ENCODE peak calls at places on chromosomes 7 and 10, in four cellular contexts. One of them, this sample, is unnamed.
A peak's percentile ranks its signal among the peaks of the same experiment; 100 is the strongest.

GRCh38 chr10:15739437-15739970 is 19.8 kb upstream of the ITGA8 start:
- DNase-seq in choroid plexus epithelial cell: no peak
- DNase-seq in left ventricle myocardium inferior: no peak
- DNase-seq in lower lobe of right lung: no peak
- DNase-seq in this sample: no peak

GRCh38 chr10:44647877-44648542 is 263.1 kb upstream of the CXCL12 start:
- DNase-seq in left ventricle myocardium inferior: peak; percentile 24
- DNase-seq in lower lobe of right lung: no peak
- DNase-seq in choroid plexus epithelial cell: peak; percentile 72
- DNase-seq in this sample: peak; percentile 18

GRCh38 chr10:119254355-119254754 is 47.0 kb downstream of the GRK5 start:
- DNase-seq in choroid plexus epithelial cell: no peak
- DNase-seq in lower lobe of right lung: no peak
- DNase-seq in left ventricle myocardium inferior: no peak
- DNase-seq in this sample: no peak

GRCh38 chr7:20095441-20095840 is 121.7 kb downstream of the MACC1 start:
- DNase-seq in lower lobe of right lung: no peak
- DNase-seq in left ventricle myocardium inferior: no peak
- DNase-seq in choroid plexus epithelial cell: no peak
- DNase-seq in this sample: no peak

GRCh38 chr7:157441023-157441399 is 104.2 kb downstream of the DNAJB6 start:
- DNase-seq in left ventricle myocardium inferior: no peak
- DNase-seq in choroid plexus epithelial cell: no peak
- DNase-seq in lower lobe of right lung: peak; percentile 18
- DNase-seq in this sample: no peak

GRCh38 chr10:80530251-80530650 is 7.5 kb upstream of the SH2D4B start:
- DNase-seq in lower lobe of right lung: no peak
- DNase-seq in choroid plexus epithelial cell: peak; percentile 39
- DNase-seq in left ventricle myocardium inferior: no peak
- DNase-seq in this sample: peak; percentile 62

GRCh38 chr10:50347394-50347802 is 96.1 kb upstream of the ASAH2 start:
- DNase-seq in choroid plexus epithelial cell: peak; percentile 8
- DNase-seq in left ventricle myocardium inferior: no peak
- DNase-seq in lower lobe of right lung: no peak
- DNase-seq in this sample: no peak

GRCh38 chr7:135508853-135509588 is 881 bp downstream of the CNOT4 start:
- DNase-seq in lower lobe of right lung: no peak
- DNase-seq in choroid plexus epithelial cell: peak; percentile 50
- DNase-seq in left ventricle myocardium inferior: no peak
- DNase-seq in this sample: peak; percentile 41

GRCh38 chr7:30533886-30534285 is 29.3 kb upstream of the GGCT start:
- DNase-seq in choroid plexus epithelial cell: no peak
- DNase-seq in lower lobe of right lung: no peak
- DNase-seq in left ventricle myocardium inferior: peak; percentile 32
- DNase-seq in this sample: no peak

GRCh38 chr7:19116121-19117080 is 1.0 kb downstream of the TWIST1 start:
- DNase-seq in left ventricle myocardium inferior: no peak
- DNase-seq in choroid plexus epithelial cell: peak; percentile 61
- DNase-seq in lower lobe of right lung: no peak
- DNase-seq in this sample: peak; percentile 41

GRCh38 chr7:101308245-101309085 is 13.1 kb downstream of the IFT22 start:
- DNase-seq in choroid plexus epithelial cell: peak; percentile 47
- DNase-seq in left ventricle myocardium inferior: no peak
- DNase-seq in lower lobe of right lung: peak; percentile 86
- DNase-seq in this sample: peak; percentile 80

GRCh38 chr10:88687853-88688467 is 18.1 kb upstream of the LIPK start:
- DNase-seq in left ventricle myocardium inferior: no peak
- DNase-seq in choroid plexus epithelial cell: peak; percentile 61
- DNase-seq in lower lobe of right lung: no peak
- DNase-seq in this sample: peak; percentile 35

GRCh38 chr10:79413196-79413595 is 32.2 kb downstream of the ZCCHC24 start:
- DNase-seq in choroid plexus epithelial cell: no peak
- DNase-seq in lower lobe of right lung: peak; percentile 66
- DNase-seq in left ventricle myocardium inferior: peak; percentile 39
- DNase-seq in this sample: no peak

GRCh38 chr7:96211954-96212353 is 109.9 kb downstream of the SLC25A13 start:
- DNase-seq in choroid plexus epithelial cell: peak; percentile 29
- DNase-seq in left ventricle myocardium inferior: no peak
- DNase-seq in lower lobe of right lung: no peak
- DNase-seq in this sample: no peak

GRCh38 chr7:158664406-158664805 is 40.2 kb downstream of the NCAPG2 start:
- DNase-seq in lower lobe of right lung: no peak
- DNase-seq in left ventricle myocardium inferior: no peak
- DNase-seq in choroid plexus epithelial cell: no peak
- DNase-seq in this sample: no peak

GRCh38 chr10:110005716-110006115 is 2.1 kb upstream of the ADD3 start:
- DNase-seq in choroid plexus epithelial cell: peak; percentile 89
- DNase-seq in lower lobe of right lung: no peak
- DNase-seq in left ventricle myocardium inferior: peak; percentile 43
- DNase-seq in this sample: peak; percentile 33

GRCh38 chr7:139682136-139683013 is 95.4 kb downstream of the HIPK2 start:
- DNase-seq in lower lobe of right lung: no peak
- DNase-seq in choroid plexus epithelial cell: peak; percentile 61
- DNase-seq in left ventricle myocardium inferior: no peak
- DNase-seq in this sample: peak; percentile 94

GRCh38 chr7:21948364-21948763 is 2.7 kb upstream of the CDCA7L start:
- DNase-seq in choroid plexus epithelial cell: no peak
- DNase-seq in lower lobe of right lung: no peak
- DNase-seq in left ventricle myocardium inferior: no peak
- DNase-seq in this sample: no peak

GRCh38 chr7:139777304-139777890 is 401 bp downstream of the HIPK2 start:
- DNase-seq in choroid plexus epithelial cell: no peak
- DNase-seq in left ventricle myocardium inferior: peak; percentile 52
- DNase-seq in lower lobe of right lung: peak; percentile 70
- DNase-seq in this sample: no peak

GRCh38 chr7:105126436-105126975 is 112.5 kb downstream of the KMT2E start:
- DNase-seq in choroid plexus epithelial cell: no peak
- DNase-seq in left ventricle myocardium inferior: no peak
- DNase-seq in lower lobe of right lung: no peak
- DNase-seq in this sample: no peak

GRCh38 chr10:118500477-118501104 is 94.9 kb downstream of the PRLHR start:
- DNase-seq in left ventricle myocardium inferior: no peak
- DNase-seq in lower lobe of right lung: no peak
- DNase-seq in choroid plexus epithelial cell: no peak
- DNase-seq in this sample: peak; percentile 18

GRCh38 chr7:145031162-145031561 is 195.3 kb upstream of the TPK1 start:
- DNase-seq in left ventricle myocardium inferior: no peak
- DNase-seq in choroid plexus epithelial cell: no peak
- DNase-seq in lower lobe of right lung: no peak
- DNase-seq in this sample: no peak

GRCh38 chr7:159108491-159108890 is 36.2 kb downstream of the VIPR2 start:
- DNase-seq in choroid plexus epithelial cell: no peak
- DNase-seq in left ventricle myocardium inferior: no peak
- DNase-seq in lower lobe of right lung: peak; percentile 14
- DNase-seq in this sample: no peak

GRCh38 chr7:80764132-80764531 is 125.7 kb downstream of the CD36 start:
- DNase-seq in lower lobe of right lung: no peak
- DNase-seq in left ventricle myocardium inferior: no peak
- DNase-seq in choroid plexus epithelial cell: no peak
- DNase-seq in this sample: no peak

GRCh38 chr7:105985250-105985649 is 22.2 kb downstream of the CDHR3 start:
- DNase-seq in lower lobe of right lung: no peak
- DNase-seq in choroid plexus epithelial cell: peak; percentile 12
- DNase-seq in left ventricle myocardium inferior: no peak
- DNase-seq in this sample: no peak

GRCh38 chr10:84543077-84543476 is 214.7 kb downstream of the CCSER2 start:
- DNase-seq in choroid plexus epithelial cell: no peak
- DNase-seq in lower lobe of right lung: no peak
- DNase-seq in left ventricle myocardium inferior: no peak
- DNase-seq in this sample: no peak

GRCh38 chr7:79180533-79180932 is 272.9 kb downstream of the MAGI2 start:
- DNase-seq in left ventricle myocardium inferior: no peak
- DNase-seq in lower lobe of right lung: no peak
- DNase-seq in choroid plexus epithelial cell: no peak
- DNase-seq in this sample: no peak

GRCh38 chr10:68826764-68827591 is at the start of gene STOX1:
- DNase-seq in choroid plexus epithelial cell: peak; percentile 58
- DNase-seq in left ventricle myocardium inferior: peak; percentile 47
- DNase-seq in lower lobe of right lung: peak; percentile 54
- DNase-seq in this sample: peak; percentile 68

GRCh38 chr7:102004229-102004628 is 186.8 kb downstream of the CUX1 start:
- DNase-seq in lower lobe of right lung: no peak
- DNase-seq in left ventricle myocardium inferior: no peak
- DNase-seq in choroid plexus epithelial cell: peak; percentile 25
- DNase-seq in this sample: no peak

GRCh38 chr10:25758041-25758457 is 176.0 kb upstream of the MYO3A start:
- DNase-seq in choroid plexus epithelial cell: peak; percentile 48
- DNase-seq in left ventricle myocardium inferior: no peak
- DNase-seq in lower lobe of right lung: no peak
- DNase-seq in this sample: peak; percentile 8

GRCh38 chr7:106076537-106076936 is 35.6 kb downstream of the SYPL1 start:
- DNase-seq in choroid plexus epithelial cell: no peak
- DNase-seq in lower lobe of right lung: no peak
- DNase-seq in left ventricle myocardium inferior: no peak
- DNase-seq in this sample: no peak

GRCh38 chr10:131354380-131354779 is 42.9 kb upstream of the TCERG1L start:
- DNase-seq in lower lobe of right lung: no peak
- DNase-seq in left ventricle myocardium inferior: no peak
- DNase-seq in choroid plexus epithelial cell: no peak
- DNase-seq in this sample: peak; percentile 5

GRCh38 chr7:90816511-90817142 is 220.5 kb downstream of the CDK14 start:
- DNase-seq in left ventricle myocardium inferior: no peak
- DNase-seq in lower lobe of right lung: no peak
- DNase-seq in choroid plexus epithelial cell: peak; percentile 98
- DNase-seq in this sample: peak; percentile 93

GRCh38 chr7:30934732-30935568 is 23.3 kb downstream of the AQP1 start:
- DNase-seq in left ventricle myocardium inferior: peak; percentile 15
- DNase-seq in lower lobe of right lung: no peak
- DNase-seq in choroid plexus epithelial cell: no peak
- DNase-seq in this sample: no peak

GRCh38 chr10:132881186-132881920 is 61.0 kb downstream of the CFAP46 start:
- DNase-seq in lower lobe of right lung: no peak
- DNase-seq in left ventricle myocardium inferior: no peak
- DNase-seq in choroid plexus epithelial cell: no peak
- DNase-seq in this sample: no peak

GRCh38 chr10:11705687-11706086 is 36.5 kb upstream of the ECHDC3 start:
- DNase-seq in left ventricle myocardium inferior: no peak
- DNase-seq in lower lobe of right lung: no peak
- DNase-seq in choroid plexus epithelial cell: no peak
- DNase-seq in this sample: peak; percentile 23

GRCh38 chr10:86298501-86299001 is 68.0 kb downstream of the GRID1 start:
- DNase-seq in choroid plexus epithelial cell: no peak
- DNase-seq in lower lobe of right lung: no peak
- DNase-seq in left ventricle myocardium inferior: no peak
- DNase-seq in this sample: no peak

GRCh38 chr10:3106908-3107425 is 39.6 kb downstream of the PFKP start:
- DNase-seq in left ventricle myocardium inferior: no peak
- DNase-seq in lower lobe of right lung: no peak
- DNase-seq in choroid plexus epithelial cell: peak; percentile 58
- DNase-seq in this sample: peak; percentile 59

GRCh38 chr7:12638851-12639467 is 48.5 kb upstream of the ARL4A start:
- DNase-seq in lower lobe of right lung: no peak
- DNase-seq in left ventricle myocardium inferior: no peak
- DNase-seq in choroid plexus epithelial cell: peak; percentile 64
- DNase-seq in this sample: peak; percentile 51
- TF ChIP-seq CTCF in lower lobe of right lung: peak; percentile 62
- TF ChIP-seq CTCF in left ventricle myocardium inferior: peak; percentile 78
- TF ChIP-seq CTCF in choroid plexus epithelial cell: peak; percentile 59
- TF ChIP-seq CTCF in this sample: peak; percentile 48

GRCh38 chr7:50791363-50791762 is 8.7 kb upstream of the GRB10 start:
- DNase-seq in left ventricle myocardium inferior: no peak
- DNase-seq in lower lobe of right lung: no peak
- DNase-seq in choroid plexus epithelial cell: no peak
- DNase-seq in this sample: no peak
- H3K4me3 ChIP-seq in left ventricle myocardium inferior: peak overlapping the region; percentile 81
- H3K4me3 ChIP-seq in lower lobe of right lung: peak overlapping the region; percentile 70
- H3K4me3 ChIP-seq in choroid plexus epithelial cell: peak overlapping the region; percentile 68
- H3K4me3 ChIP-seq in this sample: no peak overlapping the region

DNA sequence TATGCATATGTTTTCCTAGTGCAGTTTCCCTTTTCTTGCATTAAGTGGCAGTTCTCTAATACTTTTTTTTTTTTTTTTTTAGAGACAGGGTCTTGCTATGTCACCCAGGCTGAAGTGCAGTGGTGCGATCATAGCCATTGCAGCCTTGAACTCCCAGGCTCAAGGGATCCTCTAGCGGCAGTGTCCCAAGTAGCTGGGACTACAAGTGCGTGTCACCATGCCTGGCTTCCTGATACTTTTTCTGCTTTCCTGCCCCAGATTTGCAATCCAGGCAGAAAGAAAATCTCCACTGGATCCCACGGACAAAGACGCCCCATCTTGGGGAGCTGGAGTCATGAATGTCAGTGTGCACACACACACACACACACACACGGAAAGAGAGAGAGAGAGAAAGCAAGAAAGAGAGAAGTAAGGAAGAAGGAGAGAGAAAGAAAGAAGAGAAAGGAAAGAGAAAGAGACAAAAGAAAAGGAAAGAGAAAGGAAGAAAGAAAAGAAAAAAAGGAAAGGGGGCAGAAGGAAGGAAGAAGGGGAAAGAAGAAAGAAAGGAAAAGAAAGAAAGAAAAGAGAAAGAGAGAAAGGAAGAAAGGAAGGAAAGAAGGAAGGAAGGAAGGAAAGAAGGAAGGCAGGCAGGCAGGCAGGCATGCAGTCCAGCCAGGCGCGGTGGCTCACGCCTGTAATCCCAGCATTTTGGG is 37.5 kb upstream of the OCM2 start:
- DNase-seq in left ventricle myocardium inferior: no peak
- DNase-seq in choroid plexus epithelial cell: no peak
- DNase-seq in lower lobe of right lung: no peak
- DNase-seq in this sample: no peak
- TF ChIP-seq CTCF in left ventricle myocardium inferior: no peak
- TF ChIP-seq CTCF in choroid plexus epithelial cell: no peak
- TF ChIP-seq CTCF in lower lobe of right lung: no peak
- TF ChIP-seq CTCF in this sample: no peak

GRCh38 chr7:17907014-17907413 is 33.3 kb downstream of the SNX13 start:
- DNase-seq in choroid plexus epithelial cell: no peak
- DNase-seq in left ventricle myocardium inferior: no peak
- DNase-seq in lower lobe of right lung: no peak
- DNase-seq in this sample: peak; percentile 18
- H3K4me3 ChIP-seq in choroid plexus epithelial cell: no peak overlapping the region
- H3K4me3 ChIP-seq in left ventricle myocardium inferior: no peak overlapping the region
- H3K4me3 ChIP-seq in lower lobe of right lung: no peak overlapping the region
- H3K4me3 ChIP-seq in this sample: no peak overlapping the region

GRCh38 chr10:102163342-102163989 is 11.3 kb downstream of the NOLC1 start:
- DNase-seq in choroid plexus epithelial cell: no peak
- DNase-seq in lower lobe of right lung: no peak
- DNase-seq in left ventricle myocardium inferior: no peak
- DNase-seq in this sample: no peak

GRCh38 chr10:102172288-102172687 is 20.1 kb downstream of the NOLC1 start:
- DNase-seq in lower lobe of right lung: no peak
- DNase-seq in choroid plexus epithelial cell: no peak
- DNase-seq in left ventricle myocardium inferior: no peak
- DNase-seq in this sample: no peak

GRCh38 chr10:102170602-102171001 is 18.4 kb downstream of the NOLC1 start:
- DNase-seq in lower lobe of right lung: no peak
- DNase-seq in left ventricle myocardium inferior: no peak
- DNase-seq in choroid plexus epithelial cell: no peak
- DNase-seq in this sample: no peak

DNA sequence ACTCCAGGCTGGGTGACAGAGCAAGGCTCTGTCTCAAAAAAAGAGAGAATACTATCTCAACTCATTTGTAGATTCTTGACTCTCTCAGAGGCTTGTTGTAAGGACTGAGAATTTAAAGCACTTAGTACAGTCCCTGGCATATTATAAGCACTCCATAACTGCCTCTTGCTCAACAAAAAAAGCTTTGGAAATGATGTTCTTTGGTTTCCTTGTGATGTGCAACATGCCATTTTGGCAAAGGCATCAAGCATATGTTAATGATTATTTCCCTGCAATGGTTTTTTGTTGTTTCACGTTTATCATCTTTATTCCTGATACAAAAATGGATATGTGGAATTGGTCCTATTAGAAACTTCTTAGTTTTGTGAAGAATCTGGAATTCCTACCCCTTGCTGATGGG is 15.7 kb downstream of the NOLC1 start:
- DNase-seq in left ventricle myocardium inferior: no peak
- DNase-seq in lower lobe of right lung: no peak
- DNase-seq in choroid plexus epithelial cell: no peak
- DNase-seq in this sample: no peak
- TF ChIP-seq CTCF in left ventricle myocardium inferior: no peak
- TF ChIP-seq CTCF in lower lobe of right lung: no peak
- TF ChIP-seq CTCF in choroid plexus epithelial cell: no peak
- TF ChIP-seq CTCF in this sample: no peak